ENCODE peak calls at places on chromosomes 4 and X, in nine cellular contexts. D is mesendoderm, J is breast epithelium, C is adipocyte, M is mammary epithelial cell, W is hepatocyte, N is aorta, F is Peyer's patch, B is fibroblast of lung. U is an unnamed sample.

GRCh38 chr4:142405021-142405991 is 440.8 kb downstream of the INPP4B start:
- DNase-seq in D (peak), J (peak), C (peak), M (peak), W (peak), N (peak), F (peak), B (peak), U (peak)

GRCh38 chrX:73977542-73978169 is 326.3 kb upstream of the ZCCHC13 start:
- DNase-seq in D (peak), J (no peak), C (no peak), M (peak), W (no peak), N (no peak), F (no peak), B (no peak), U (no peak)

GRCh38 chrX:47571896-47572295 is 10.3 kb upstream of the TIMP1 start:
- DNase-seq in D (no peak), J (no peak), C (no peak), M (no peak), W (no peak), N (no peak), F (no peak), B (no peak), U (no peak)

GRCh38 chrX:119516157-119516702 is 48.0 kb downstream of the SLC25A5 start:
- DNase-seq in D (peak), J (no peak), C (peak), M (peak), W (peak), N (no peak), F (no peak), B (peak), U (no peak)

GRCh38 chr4:137981277-137981676 is 260.9 kb downstream of the SLC7A11 start:
- DNase-seq in D (peak), J (no peak), C (no peak), M (peak), W (no peak), N (no peak), F (no peak), B (peak), U (no peak)

GRCh38 chrX:149630681-149631292 is 805 bp downstream of the TMEM185A start:
- DNase-seq in D (no peak), J (no peak), C (peak), M (peak), W (peak), N (no peak), F (no peak), B (peak), U (no peak)

GRCh38 chr4:73131281-73131680 is 61.8 kb upstream of the COX18 start:
- DNase-seq in D (no peak), J (no peak), C (no peak), M (no peak), W (no peak), N (no peak), F (no peak), B (no peak), U (no peak)

GRCh38 chr4:128451270-128451905 is 163.8 kb upstream of the PGRMC2 start:
- DNase-seq in D (no peak), J (no peak), C (no peak), M (no peak), W (no peak), N (no peak), F (no peak), B (no peak), U (no peak)

GRCh38 chr4:140078366-140078765 is 75.6 kb downstream of the MAML3 start:
- DNase-seq in D (peak), J (no peak), C (no peak), M (no peak), W (no peak), N (no peak), F (no peak), B (no peak), U (no peak)
- H3K4me3 ChIP-seq in D (no peak), J (no peak), C (peak), M (no peak), W (no peak), N (no peak), F (no peak), B (no peak), U (no peak)

DNA sequence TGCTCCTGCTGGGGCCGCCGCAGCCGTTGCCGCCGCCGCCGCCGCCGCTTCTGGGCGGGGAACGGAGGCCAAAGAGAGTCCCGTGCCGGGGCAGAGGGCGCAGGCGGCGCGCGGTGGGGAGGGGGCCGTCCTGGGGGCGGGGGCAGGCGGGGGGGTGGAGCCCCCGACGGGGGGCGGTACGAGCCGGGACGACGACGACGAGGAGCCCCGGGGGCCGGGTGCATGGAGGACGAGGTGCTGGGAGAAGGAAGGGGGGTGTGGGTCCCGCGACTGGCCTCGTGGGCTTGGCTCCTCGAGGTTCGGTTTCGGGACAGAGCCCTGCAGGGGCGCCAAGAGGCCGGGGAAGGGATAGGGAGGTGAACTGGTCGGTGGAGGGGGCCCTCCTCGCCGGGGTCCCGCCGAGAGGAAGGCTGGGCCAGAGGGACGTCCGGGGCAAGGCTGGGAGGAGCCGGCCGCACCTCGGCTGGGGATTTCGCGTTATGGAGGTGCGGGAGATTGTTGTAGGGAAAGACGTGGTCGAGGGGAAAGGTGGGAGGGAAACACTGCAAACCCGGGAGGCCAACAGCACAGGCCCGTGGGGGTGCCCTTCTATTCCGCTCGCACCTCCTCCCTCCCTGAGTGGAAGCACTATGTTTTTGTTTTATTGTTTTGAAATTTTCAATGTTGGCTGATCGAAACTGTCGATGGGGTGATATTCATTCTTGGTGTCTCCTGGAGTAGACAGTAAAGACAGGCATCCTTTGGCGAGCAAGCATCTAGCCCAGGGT is 1.9 kb downstream of the BCORL1 start:
- DNase-seq in D (no peak), J (no peak), C (peak), M (no peak), W (peak), N (peak), F (peak), B (no peak), U (peak)
- H3K4me3 ChIP-seq in D (peak), J (no peak), C (peak), M (peak), W (peak), N (no peak), F (no peak), B (peak), U (no peak)

GRCh38 chrX:69128573-69128972 is 36.7 kb downstream of the PJA1 start:
- DNase-seq in D (peak), J (no peak), C (peak), M (no peak), W (no peak), N (peak), F (no peak), B (no peak), U (peak)
- H3K4me3 ChIP-seq in D (no peak), J (peak), C (no peak), M (no peak), W (no peak), N (no peak), F (no peak), B (peak), U (no peak)

DNA sequence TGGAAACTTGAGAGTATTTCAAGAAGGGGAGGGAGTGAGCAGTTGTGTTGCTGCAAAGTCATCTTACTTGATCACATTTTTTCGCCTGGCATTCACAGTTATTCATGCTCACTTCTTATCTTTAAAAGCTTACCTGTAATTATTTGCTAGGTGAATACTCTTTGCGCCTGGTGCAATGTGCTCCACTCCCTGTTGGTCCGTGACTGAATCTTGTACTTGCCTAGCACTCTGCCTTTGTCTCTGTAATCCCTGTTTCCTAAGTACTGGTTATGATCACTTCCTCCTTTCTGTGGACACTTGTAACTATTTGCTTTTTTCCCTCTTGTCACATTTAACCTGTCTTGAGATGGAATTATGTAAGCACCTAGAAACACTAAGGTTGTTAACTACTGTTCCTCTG is 5.8 kb downstream of the BMP2K start:
- DNase-seq in D (no peak), J (no peak), C (no peak), M (no peak), W (peak), N (no peak), F (no peak), B (no peak), U (no peak)
- H3K4me3 ChIP-seq in D (no peak), J (no peak), C (no peak), M (no peak), W (no peak), N (no peak), F (no peak), B (no peak), U (no peak)

DNA sequence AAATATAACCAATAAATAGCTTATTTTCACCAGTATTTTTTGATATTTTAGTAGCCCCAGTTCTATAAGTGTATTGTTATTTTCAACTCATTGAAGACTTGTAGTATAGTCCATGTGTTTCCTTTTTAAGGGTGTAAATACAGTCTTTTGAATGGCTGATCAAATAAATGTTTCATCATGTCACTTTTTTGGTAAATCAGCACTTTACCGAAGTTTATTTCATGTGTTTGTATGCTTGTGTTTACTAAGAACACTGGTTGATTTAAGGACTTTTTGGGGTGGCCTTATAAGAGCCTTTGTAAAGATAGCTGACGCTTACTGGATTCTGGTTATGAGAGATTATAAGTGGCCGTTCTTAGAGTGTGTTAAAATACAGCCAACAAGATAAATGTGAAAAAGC is 2.6 kb downstream of the UBE2K start:
- DNase-seq in D (no peak), J (no peak), C (no peak), M (no peak), W (no peak), N (no peak), F (no peak), B (no peak), U (no peak)
- H3K4me3 ChIP-seq in D (no peak), J (no peak), C (peak), M (peak), W (peak), N (no peak), F (no peak), B (peak), U (peak)

GRCh38 chrX:21400408-21401121 is 26.3 kb downstream of the CNKSR2 start:
- DNase-seq in D (no peak), J (no peak), C (no peak), M (no peak), W (no peak), N (no peak), F (no peak), B (no peak), U (no peak)
- H3K4me3 ChIP-seq in D (no peak), J (no peak), C (no peak), M (no peak), W (no peak), N (no peak), F (no peak), B (no peak), U (no peak)

GRCh38 chrX:153649178-153649914 is 2.3 kb downstream of the DUSP9 start:
- DNase-seq in D (peak), J (no peak), C (no peak), M (no peak), W (peak), N (peak), F (peak), B (no peak), U (peak)
- H3K4me3 ChIP-seq in D (no peak), J (no peak), C (no peak), M (no peak), W (no peak), N (no peak), F (no peak), B (no peak), U (no peak)

GRCh38 chrX:16123222-16123786 is at the start of gene GRPR:
- DNase-seq in D (peak), J (peak), C (peak), M (peak), W (peak), N (peak), F (peak), B (peak), U (peak)
- H3K4me3 ChIP-seq in D (no peak), J (no peak), C (no peak), M (no peak), W (no peak), N (no peak), F (no peak), B (no peak), U (no peak)

U was measured in lower lobe of right lung.